ENCODE peak calls at places on chromosomes 5 and 9, in ten cellular contexts. One of them, this sample, is unnamed.

GRCh38 chr9:72675586-72675985 is 154.2 kb downstream of the TMC1 start:
- DNase-seq in stimulated activated CD4-positive, alpha-beta T cell treated with anti-CD3 and anti-CD28 coated beads, Interleukin-4, amount 100 ng/mL, for 24 hours: no peak
- DNase-seq in fibroblast of the conjunctiva: peak
- DNase-seq in activated naive CD8-positive, alpha-beta T cell treated with anti-CD3 and anti-CD28 coated beads for 36 hours: no peak
- DNase-seq in NCI-H2029 treated with DMSO at 0.1 percent for 48 hours: no peak
- DNase-seq in non-pigmented ciliary epithelial cell: peak
- DNase-seq in NCI-H510A: no peak
- DNase-seq in sigmoid colon: no peak
- DNase-seq in tibial artery: no peak
- DNase-seq in mucosa of gallbladder: peak
- DNase-seq in this sample: no peak

GRCh38 chr9:114499528-114499927 is 5.7 kb downstream of the WHRN start:
- DNase-seq in sigmoid colon: no peak
- DNase-seq in non-pigmented ciliary epithelial cell: no peak
- DNase-seq in mucosa of gallbladder: no peak
- DNase-seq in stimulated activated CD4-positive, alpha-beta T cell treated with anti-CD3 and anti-CD28 coated beads, Interleukin-4, amount 100 ng/mL, for 24 hours: no peak
- DNase-seq in NCI-H2029 treated with DMSO at 0.1 percent for 48 hours: no peak
- DNase-seq in tibial artery: no peak
- DNase-seq in activated naive CD8-positive, alpha-beta T cell treated with anti-CD3 and anti-CD28 coated beads for 36 hours: no peak
- DNase-seq in fibroblast of the conjunctiva: no peak
- DNase-seq in NCI-H510A: no peak
- DNase-seq in this sample: no peak

GRCh38 chr5:56095579-56096102 is 100.9 kb upstream of the IL6ST start:
- DNase-seq in activated naive CD8-positive, alpha-beta T cell treated with anti-CD3 and anti-CD28 coated beads for 36 hours: no peak
- DNase-seq in stimulated activated CD4-positive, alpha-beta T cell treated with anti-CD3 and anti-CD28 coated beads, Interleukin-4, amount 100 ng/mL, for 24 hours: no peak
- DNase-seq in sigmoid colon: no peak
- DNase-seq in NCI-H510A: no peak
- DNase-seq in NCI-H2029 treated with DMSO at 0.1 percent for 48 hours: no peak
- DNase-seq in fibroblast of the conjunctiva: no peak
- DNase-seq in tibial artery: no peak
- DNase-seq in mucosa of gallbladder: no peak
- DNase-seq in non-pigmented ciliary epithelial cell: no peak
- DNase-seq in this sample: no peak

GRCh38 chr9:7570107-7570720 is 229.4 kb downstream of the DMAC1 start:
- DNase-seq in stimulated activated CD4-positive, alpha-beta T cell treated with anti-CD3 and anti-CD28 coated beads, Interleukin-4, amount 100 ng/mL, for 24 hours: peak
- DNase-seq in NCI-H2029 treated with DMSO at 0.1 percent for 48 hours: no peak
- DNase-seq in NCI-H510A: peak
- DNase-seq in activated naive CD8-positive, alpha-beta T cell treated with anti-CD3 and anti-CD28 coated beads for 36 hours: peak
- DNase-seq in fibroblast of the conjunctiva: peak
- DNase-seq in tibial artery: no peak
- DNase-seq in sigmoid colon: no peak
- DNase-seq in non-pigmented ciliary epithelial cell: peak
- DNase-seq in mucosa of gallbladder: peak
- DNase-seq in this sample: no peak

GRCh38 chr9:113772121-113772885 is 103.8 kb upstream of the ZNF618 start:
- DNase-seq in tibial artery: no peak
- DNase-seq in non-pigmented ciliary epithelial cell: peak
- DNase-seq in NCI-H510A: no peak
- DNase-seq in stimulated activated CD4-positive, alpha-beta T cell treated with anti-CD3 and anti-CD28 coated beads, Interleukin-4, amount 100 ng/mL, for 24 hours: no peak
- DNase-seq in fibroblast of the conjunctiva: peak
- DNase-seq in sigmoid colon: no peak
- DNase-seq in activated naive CD8-positive, alpha-beta T cell treated with anti-CD3 and anti-CD28 coated beads for 36 hours: no peak
- DNase-seq in NCI-H2029 treated with DMSO at 0.1 percent for 48 hours: no peak
- DNase-seq in mucosa of gallbladder: peak
- DNase-seq in this sample: no peak

GRCh38 chr5:26060212-26060611 is 978.2 kb downstream of the CDH9 start:
- DNase-seq in NCI-H510A: no peak
- DNase-seq in activated naive CD8-positive, alpha-beta T cell treated with anti-CD3 and anti-CD28 coated beads for 36 hours: no peak
- DNase-seq in sigmoid colon: no peak
- DNase-seq in mucosa of gallbladder: no peak
- DNase-seq in non-pigmented ciliary epithelial cell: no peak
- DNase-seq in fibroblast of the conjunctiva: no peak
- DNase-seq in stimulated activated CD4-positive, alpha-beta T cell treated with anti-CD3 and anti-CD28 coated beads, Interleukin-4, amount 100 ng/mL, for 24 hours: no peak
- DNase-seq in NCI-H2029 treated with DMSO at 0.1 percent for 48 hours: no peak
- DNase-seq in tibial artery: no peak
- DNase-seq in this sample: no peak

GRCh38 chr9:95092321-95093072 is 225.0 kb downstream of the FANCC start:
- DNase-seq in NCI-H510A: no peak
- DNase-seq in sigmoid colon: peak
- DNase-seq in tibial artery: peak
- DNase-seq in fibroblast of the conjunctiva: peak
- DNase-seq in stimulated activated CD4-positive, alpha-beta T cell treated with anti-CD3 and anti-CD28 coated beads, Interleukin-4, amount 100 ng/mL, for 24 hours: no peak
- DNase-seq in mucosa of gallbladder: no peak
- DNase-seq in non-pigmented ciliary epithelial cell: peak
- DNase-seq in activated naive CD8-positive, alpha-beta T cell treated with anti-CD3 and anti-CD28 coated beads for 36 hours: no peak
- DNase-seq in NCI-H2029 treated with DMSO at 0.1 percent for 48 hours: no peak
- DNase-seq in this sample: no peak

GRCh38 chr9:22210262-22210661 is 201.2 kb upstream of the CDKN2B start:
- DNase-seq in NCI-H2029 treated with DMSO at 0.1 percent for 48 hours: no peak
- DNase-seq in NCI-H510A: no peak
- DNase-seq in sigmoid colon: no peak
- DNase-seq in mucosa of gallbladder: no peak
- DNase-seq in activated naive CD8-positive, alpha-beta T cell treated with anti-CD3 and anti-CD28 coated beads for 36 hours: peak
- DNase-seq in non-pigmented ciliary epithelial cell: no peak
- DNase-seq in tibial artery: no peak
- DNase-seq in stimulated activated CD4-positive, alpha-beta T cell treated with anti-CD3 and anti-CD28 coated beads, Interleukin-4, amount 100 ng/mL, for 24 hours: peak
- DNase-seq in fibroblast of the conjunctiva: no peak
- DNase-seq in this sample: no peak

GRCh38 chr5:68962632-68963484 is 131.0 kb upstream of the SLC30A5 start:
- DNase-seq in stimulated activated CD4-positive, alpha-beta T cell treated with anti-CD3 and anti-CD28 coated beads, Interleukin-4, amount 100 ng/mL, for 24 hours: peak
- DNase-seq in non-pigmented ciliary epithelial cell: peak
- DNase-seq in activated naive CD8-positive, alpha-beta T cell treated with anti-CD3 and anti-CD28 coated beads for 36 hours: peak
- DNase-seq in mucosa of gallbladder: peak
- DNase-seq in tibial artery: peak
- DNase-seq in fibroblast of the conjunctiva: peak
- DNase-seq in sigmoid colon: peak
- DNase-seq in NCI-H510A: peak
- DNase-seq in NCI-H2029 treated with DMSO at 0.1 percent for 48 hours: peak
- DNase-seq in this sample: no peak

GRCh38 chr5:139863361-139863760 is 67.8 kb downstream of the PSD2 start:
- DNase-seq in mucosa of gallbladder: peak
- DNase-seq in sigmoid colon: peak
- DNase-seq in non-pigmented ciliary epithelial cell: no peak
- DNase-seq in NCI-H510A: no peak
- DNase-seq in NCI-H2029 treated with DMSO at 0.1 percent for 48 hours: no peak
- DNase-seq in activated naive CD8-positive, alpha-beta T cell treated with anti-CD3 and anti-CD28 coated beads for 36 hours: no peak
- DNase-seq in fibroblast of the conjunctiva: no peak
- DNase-seq in stimulated activated CD4-positive, alpha-beta T cell treated with anti-CD3 and anti-CD28 coated beads, Interleukin-4, amount 100 ng/mL, for 24 hours: no peak
- DNase-seq in tibial artery: peak
- DNase-seq in this sample: peak

GRCh38 chr9:137320555-137321384 is 18.7 kb upstream of the NRARP start:
- DNase-seq in sigmoid colon: peak
- DNase-seq in NCI-H2029 treated with DMSO at 0.1 percent for 48 hours: no peak
- DNase-seq in mucosa of gallbladder: no peak
- DNase-seq in NCI-H510A: no peak
- DNase-seq in non-pigmented ciliary epithelial cell: no peak
- DNase-seq in tibial artery: peak
- DNase-seq in activated naive CD8-positive, alpha-beta T cell treated with anti-CD3 and anti-CD28 coated beads for 36 hours: peak
- DNase-seq in stimulated activated CD4-positive, alpha-beta T cell treated with anti-CD3 and anti-CD28 coated beads, Interleukin-4, amount 100 ng/mL, for 24 hours: no peak
- DNase-seq in fibroblast of the conjunctiva: no peak
- DNase-seq in this sample: peak

GRCh38 chr9:107336718-107337360 is 53.8 kb downstream of the RAD23B start:
- DNase-seq in mucosa of gallbladder: no peak
- DNase-seq in stimulated activated CD4-positive, alpha-beta T cell treated with anti-CD3 and anti-CD28 coated beads, Interleukin-4, amount 100 ng/mL, for 24 hours: no peak
- DNase-seq in activated naive CD8-positive, alpha-beta T cell treated with anti-CD3 and anti-CD28 coated beads for 36 hours: no peak
- DNase-seq in non-pigmented ciliary epithelial cell: no peak
- DNase-seq in tibial artery: no peak
- DNase-seq in sigmoid colon: no peak
- DNase-seq in NCI-H510A: no peak
- DNase-seq in NCI-H2029 treated with DMSO at 0.1 percent for 48 hours: no peak
- DNase-seq in fibroblast of the conjunctiva: peak
- DNase-seq in this sample: no peak

This sample was measured in upper lobe of right lung.